ENCODE peak calls at places on chromosomes 6 and 20, in seven cellular contexts. A is neural progenitor cell; B is GM23248; I is activated naive CD4-positive, alpha-beta T cell treated with anti-CD3 and anti-CD28 coated beads, Interleukin-2, amount 10 ng/mL, durations not matched to agents 7 days and 5 days; H is SK-N-SH; Y is pons; T is SHP77. R is an unnamed sample.

GRCh38 chr20:23094213-23094896 is 8.2 kb upstream of the CD93 start:
- DNase-seq in A (no peak), B (no peak), I (no peak), H (no peak), Y (no peak), T (no peak), R (no peak)

GRCh38 chr6:42224222-42225042 is 6.8 kb upstream of the MRPS10 start:
- DNase-seq in A (no peak), B (peak), I (no peak), H (no peak), Y (no peak), T (no peak), R (peak)

GRCh38 chr6:75213732-75214131 is 7.9 kb upstream of the COL12A1 start:
- DNase-seq in A (no peak), B (no peak), I (no peak), H (no peak), Y (no peak), T (no peak), R (no peak)

GRCh38 chr20:63103402-63104311 is 96.9 kb upstream of the BHLHE23 start:
- DNase-seq in A (peak), B (peak), I (peak), H (no peak), Y (no peak), T (no peak), R (peak)

GRCh38 chr20:52230406-52230805 is 38.8 kb upstream of the ZFP64 start:
- DNase-seq in A (no peak), B (peak), I (no peak), H (no peak), Y (no peak), T (no peak), R (no peak)

GRCh38 chr6:38933426-38933825 is 115.2 kb upstream of the GLP1R start:
- DNase-seq in A (no peak), B (peak), I (no peak), H (peak), Y (peak), T (no peak), R (peak)

GRCh38 chr20:51012357-51012756 is 10.6 kb downstream of the KCNG1 start:
- DNase-seq in A (no peak), B (no peak), I (no peak), H (no peak), Y (no peak), T (no peak), R (peak)

GRCh38 chr20:43731469-43731868 is 4.7 kb upstream of the GTSF1L start:
- DNase-seq in A (no peak), B (peak), I (no peak), H (no peak), Y (no peak), T (no peak), R (peak)

GRCh38 chr6:17418281-17419188 is 25.1 kb downstream of the CAP2 start:
- DNase-seq in A (peak), B (peak), I (no peak), H (no peak), Y (no peak), T (no peak), R (peak)

GRCh38 chr6:111478749-111479148 is 4.3 kb downstream of the REV3L start:
- DNase-seq in A (peak), B (peak), I (no peak), H (no peak), Y (peak), T (no peak), R (peak)

GRCh38 chr6:27321901-27322300 is 9.8 kb upstream of the POM121L2 start:
- DNase-seq in A (no peak), B (no peak), I (no peak), H (no peak), Y (no peak), T (no peak), R (no peak)

GRCh38 chr6:169240125-169240524 is 13.5 kb downstream of the THBS2 start:
- DNase-seq in A (no peak), B (no peak), I (no peak), H (no peak), Y (peak), T (no peak), R (peak)

GRCh38 chr6:129104131-129104530 is 221.2 kb downstream of the LAMA2 start:
- DNase-seq in A (no peak), B (peak), I (no peak), H (no peak), Y (no peak), T (no peak), R (peak)

GRCh38 chr6:69424581-69424980 is 372.2 kb downstream of the LMBRD1 start:
- DNase-seq in A (no peak), B (no peak), I (no peak), H (no peak), Y (no peak), T (no peak), R (no peak)